ENCODE peak calls at places on chromosomes 5 and 9, in eight cellular contexts. C is B cell, R is NCI-H1417, E is NCI-H345, O is esophagus muscularis mucosa, S is NCI-H2171, I is EL, G is neural crest cell. J is an unnamed sample.

GRCh38 chr5:164191240-164191639 is 685.8 kb downstream of the MAT2B start:
- DNase-seq in C (no peak), G (no peak), E (no peak), I (no peak), S (no peak), R (no peak), O (no peak), J (no peak)

GRCh38 chr5:34501033-34501432 is 155.1 kb upstream of the RAI14 start:
- DNase-seq in E (no peak), R (no peak), C (no peak), I (no peak), O (no peak), G (no peak), S (no peak), J (no peak)

GRCh38 chr9:97545507-97545906 is 44.0 kb downstream of the TMOD1 start:
- DNase-seq in C (no peak), R (no peak), G (no peak), O (no peak), I (no peak), S (no peak), E (no peak), J (no peak)

GRCh38 chr9:89377411-89377810 is 59.1 kb downstream of the SECISBP2 start:
- DNase-seq in R (no peak), G (no peak), I (no peak), O (no peak), C (no peak), S (no peak), E (no peak), J (no peak)

GRCh38 chr5:78771260-78772240 is 123.0 kb upstream of the LHFPL2 start:
- DNase-seq in C (no peak), I (no peak), G (no peak), E (no peak), S (no peak), O (no peak), R (no peak), J (no peak)

GRCh38 chr5:172156541-172156994 is 31.5 kb downstream of the STK10 start:
- DNase-seq in E (no peak), R (no peak), C (no peak), G (no peak), O (no peak), I (no peak), S (no peak), J (no peak)

GRCh38 chr5:78287833-78288232 is 6.7 kb downstream of the AP3B1 start:
- DNase-seq in E (no peak), S (no peak), G (no peak), R (no peak), I (peak; percentile 87), O (no peak), C (no peak), J (no peak)

GRCh38 chr9:128702949-128703615 is 779 bp downstream of the PKN3 start:
- DNase-seq in O (no peak), I (peak; percentile 58), E (no peak), R (no peak), S (no peak), G (no peak), C (no peak), J (peak; percentile 32)

GRCh38 chr9:136685792-136686533 is 1.3 kb downstream of the AGPAT2 start:
- DNase-seq in R (no peak), G (no peak), I (no peak), S (no peak), O (no peak), C (no peak), E (no peak), J (no peak)

GRCh38 chr5:35458824-35459207 is 158.8 kb upstream of the SPEF2 start:
- DNase-seq in R (peak; percentile 50), O (no peak), E (peak; percentile 2), C (no peak), I (no peak), S (peak; percentile 86), G (no peak), J (no peak)

GRCh38 chr5:109688647-109688998 is 1.1 kb upstream of the MAN2A1 start:
- DNase-seq in C (peak; percentile 6), O (no peak), E (peak; percentile 35), I (no peak), S (peak; percentile 46), R (peak; percentile 46), G (no peak), J (peak; percentile 37)

GRCh38 chr9:33125441-33125840 is 41.7 kb downstream of the B4GALT1 start:
- DNase-seq in E (no peak), O (no peak), S (no peak), I (no peak), R (no peak), C (no peak), G (no peak), J (no peak)

GRCh38 chr9:5515261-5515650 is 4.9 kb downstream of the PDCD1LG2 start:
- DNase-seq in I (no peak), O (no peak), E (no peak), G (no peak), S (no peak), C (no peak), R (no peak), J (no peak)

GRCh38 chr5:90518666-90519065 is 10.7 kb downstream of the LYSMD3 start:
- DNase-seq in C (no peak), I (peak; percentile 61), O (no peak), S (no peak), R (peak; percentile 2), E (peak; percentile 85), G (no peak), J (no peak)

GRCh38 chr9:79623799-79624721 is 52.3 kb downstream of the TLE4 start:
- DNase-seq in E (no peak), C (peak; percentile 42), S (no peak), G (no peak), R (no peak), O (no peak), I (peak; percentile 38), J (no peak)

GRCh38 chr5:115815693-115816225 is 700 bp downstream of the CDO1 start:
- DNase-seq in E (no peak), C (peak; percentile 22), R (peak; percentile 1), G (peak; percentile 28), S (no peak), O (no peak), I (peak; percentile 28), J (no peak)

GRCh38 chr5:10760033-10760975 is 730 bp downstream of the DAP start:
- DNase-seq in S (peak; percentile 54), E (peak; percentile 34), R (peak; percentile 59), G (peak; percentile 32), O (no peak), I (peak; percentile 78), C (no peak), J (peak; percentile 58)

GRCh38 chr9:131701789-131702337 is 38.0 kb downstream of the RAPGEF1 start:
- DNase-seq in C (no peak), G (no peak), O (no peak), R (peak; percentile 36), S (no peak), I (no peak), E (no peak), J (no peak)